ENCODE peak calls at places on chromosomes 5 and 9, in nine cellular contexts. One of them, this sample, is unnamed.
A peak's percentile ranks its signal among the peaks of the same experiment; 100 is the strongest.

GRCh38 chr9:21340735-21341134 is 5.5 kb upstream of the KLHL9 start:
- DNase-seq in lower lobe of right lung: no peak
- DNase-seq in NCI-H2081: no peak
- DNase-seq in AG08396: no peak
- DNase-seq in Peyer's patch: no peak
- DNase-seq in IMR-90: no peak
- DNase-seq in endothelial cell: no peak
- DNase-seq in uterus: no peak
- DNase-seq in GF-D8: no peak
- DNase-seq in this sample: no peak

GRCh38 chr5:62585751-62586150 is 7.1 kb downstream of the LRRC70 start:
- DNase-seq in lower lobe of right lung: no peak
- DNase-seq in NCI-H2081: no peak
- DNase-seq in AG08396: no peak
- DNase-seq in Peyer's patch: no peak
- DNase-seq in IMR-90: peak; percentile 6
- DNase-seq in endothelial cell: no peak
- DNase-seq in uterus: no peak
- DNase-seq in GF-D8: no peak
- DNase-seq in this sample: no peak

GRCh38 chr9:128610889-128611288 is 45.8 kb downstream of the DYNC2I2 start:
- DNase-seq in lower lobe of right lung: no peak
- DNase-seq in NCI-H2081: no peak
- DNase-seq in AG08396: no peak
- DNase-seq in Peyer's patch: no peak
- DNase-seq in IMR-90: no peak
- DNase-seq in endothelial cell: no peak
- DNase-seq in uterus: no peak
- DNase-seq in GF-D8: no peak
- DNase-seq in this sample: no peak

GRCh38 chr9:111984075-111984802 is 87.6 kb downstream of the UGCG start:
- DNase-seq in lower lobe of right lung: no peak
- DNase-seq in NCI-H2081: no peak
- DNase-seq in AG08396: no peak
- DNase-seq in Peyer's patch: no peak
- DNase-seq in IMR-90: no peak
- DNase-seq in endothelial cell: no peak
- DNase-seq in uterus: no peak
- DNase-seq in GF-D8: no peak
- DNase-seq in this sample: no peak

GRCh38 chr5:102295534-102296228 is 403 bp downstream of the SLCO4C1 start:
- DNase-seq in lower lobe of right lung: peak; percentile 57
- DNase-seq in NCI-H2081: no peak
- DNase-seq in AG08396: no peak
- DNase-seq in Peyer's patch: no peak
- DNase-seq in IMR-90: no peak
- DNase-seq in endothelial cell: peak; percentile 17
- DNase-seq in uterus: no peak
- DNase-seq in GF-D8: no peak
- DNase-seq in this sample: no peak

GRCh38 chr5:95718203-95718602 is 12.9 kb upstream of the RHOBTB3 start:
- DNase-seq in lower lobe of right lung: no peak
- DNase-seq in NCI-H2081: no peak
- DNase-seq in AG08396: no peak
- DNase-seq in Peyer's patch: no peak
- DNase-seq in IMR-90: no peak
- DNase-seq in endothelial cell: no peak
- DNase-seq in uterus: no peak
- DNase-seq in GF-D8: peak; percentile 94
- DNase-seq in this sample: no peak

GRCh38 chr9:98774746-98775145 is 21.6 kb downstream of the ANKS6 start:
- DNase-seq in lower lobe of right lung: no peak
- DNase-seq in NCI-H2081: no peak
- DNase-seq in AG08396: peak; percentile 49
- DNase-seq in Peyer's patch: no peak
- DNase-seq in IMR-90: no peak
- DNase-seq in endothelial cell: no peak
- DNase-seq in uterus: no peak
- DNase-seq in GF-D8: no peak
- DNase-seq in this sample: peak; percentile 34

GRCh38 chr5:161676109-161676508 is 9.4 kb upstream of the GABRA6 start:
- DNase-seq in lower lobe of right lung: no peak
- DNase-seq in NCI-H2081: peak; percentile 1
- DNase-seq in AG08396: no peak
- DNase-seq in Peyer's patch: no peak
- DNase-seq in IMR-90: no peak
- DNase-seq in endothelial cell: no peak
- DNase-seq in uterus: no peak
- DNase-seq in GF-D8: no peak
- DNase-seq in this sample: peak; percentile 19

GRCh38 chr5:35777358-35778087 is 79.2 kb upstream of the IL7R start:
- DNase-seq in lower lobe of right lung: peak; percentile 55
- DNase-seq in NCI-H2081: peak; percentile 82
- DNase-seq in AG08396: peak; percentile 26
- DNase-seq in Peyer's patch: peak; percentile 89
- DNase-seq in IMR-90: peak; percentile 83
- DNase-seq in endothelial cell: peak; percentile 72
- DNase-seq in uterus: peak; percentile 62
- DNase-seq in GF-D8: no peak
- DNase-seq in this sample: peak; percentile 83

GRCh38 chr9:134067904-134068741 is at the start of gene BRD3:
- DNase-seq in lower lobe of right lung: peak; percentile 91
- DNase-seq in NCI-H2081: peak; percentile 92
- DNase-seq in AG08396: peak; percentile 96
- DNase-seq in Peyer's patch: peak; percentile 94
- DNase-seq in IMR-90: peak; percentile 88
- DNase-seq in endothelial cell: peak; percentile 83
- DNase-seq in uterus: peak; percentile 80
- DNase-seq in GF-D8: peak; percentile 62
- DNase-seq in this sample: peak; percentile 92

GRCh38 chr5:179908528-179908927 is 831 bp upstream of the TBC1D9B start:
- DNase-seq in lower lobe of right lung: no peak
- DNase-seq in NCI-H2081: no peak
- DNase-seq in AG08396: no peak
- DNase-seq in Peyer's patch: no peak
- DNase-seq in IMR-90: no peak
- DNase-seq in endothelial cell: peak; percentile 47
- DNase-seq in uterus: no peak
- DNase-seq in GF-D8: no peak
- DNase-seq in this sample: no peak

GRCh38 chr9:103928452-103928851 is 165.7 kb upstream of the SMC2 start:
- DNase-seq in lower lobe of right lung: no peak
- DNase-seq in NCI-H2081: no peak
- DNase-seq in AG08396: no peak
- DNase-seq in Peyer's patch: no peak
- DNase-seq in IMR-90: no peak
- DNase-seq in endothelial cell: no peak
- DNase-seq in uterus: no peak
- DNase-seq in GF-D8: no peak
- DNase-seq in this sample: peak; percentile 3

This sample was measured in epithelial cell of esophagus.